ENCODE peak calls at places on chromosomes 6 and 20, in seven cellular contexts. A is CD8-positive, alpha-beta memory T cell; B is neuronal stem cell; Q is breast epithelium; U is adrenal gland; Z is neural progenitor cell; S is A549. W is an unnamed sample. For H3K9me3, the result is how much of the 10 kb centered on the place peaks cover.

GRCh38 chr20:44097521-44098255 is 89.3 kb downstream of the JPH2 start:
- DNase-seq in A (no peak), B (no peak), Q (no peak), U (no peak), Z (no peak), S (no peak), W (no peak)

GRCh38 chr20:9457055-9457454 is 57.3 kb upstream of the LAMP5 start:
- DNase-seq in A (no peak), B (no peak), Q (no peak), U (no peak), Z (no peak), S (no peak), W (no peak)

GRCh38 chr6:7971499-7971898 is 60.9 kb upstream of the TXNDC5 start:
- DNase-seq in A (no peak), B (no peak), Q (no peak), U (no peak), Z (no peak), S (no peak), W (no peak)

GRCh38 chr6:156735751-156736150 is 41.4 kb upstream of the ARID1B start:
- DNase-seq in A (no peak), B (no peak), Q (no peak), U (no peak), Z (no peak), S (no peak), W (no peak)

GRCh38 chr6:31609519-31610406 is 5.3 kb upstream of the AIF1 start:
- DNase-seq in A (no peak), B (no peak), Q (no peak), U (no peak), Z (no peak), S (no peak), W (no peak)

GRCh38 chr6:54910326-54910952 is 63.9 kb downstream of the FAM83B start:
- DNase-seq in A (no peak), B (no peak), Q (no peak), U (no peak), Z (no peak), S (no peak), W (no peak)

GRCh38 chr6:106103728-106104109 is 17.6 kb downstream of the PRDM1 start:
- DNase-seq in A (peak), B (no peak), Q (no peak), U (no peak), Z (no peak), S (no peak), W (peak)

GRCh38 chr6:45388328-45388727 is 10.6 kb upstream of the SUPT3H start:
- DNase-seq in A (no peak), B (no peak), Q (no peak), U (no peak), Z (no peak), S (no peak), W (no peak)

GRCh38 chr6:128725271-128726233 is 157.4 kb upstream of the LAMA2 start:
- DNase-seq in A (no peak), B (peak), Q (no peak), U (peak), Z (peak), S (peak), W (no peak)

GRCh38 chr6:139080255-139080920 is 51.8 kb downstream of the ABRACL start:
- DNase-seq in A (no peak), B (no peak), Q (no peak), U (no peak), Z (no peak), S (no peak), W (no peak)

GRCh38 chr6:169158182-169158573 is 95.5 kb downstream of the THBS2 start:
- DNase-seq in A (no peak), B (no peak), Q (no peak), U (peak), Z (no peak), S (no peak), W (no peak)

GRCh38 chr6:12555267-12555666 is 161.3 kb upstream of the PHACTR1 start:
- DNase-seq in A (no peak), B (no peak), Q (no peak), U (no peak), Z (no peak), S (no peak), W (no peak)

GRCh38 chr6:81938014-81938761 is 185.7 kb upstream of the TENT5A start:
- DNase-seq in A (no peak), B (no peak), Q (no peak), U (peak), Z (no peak), S (peak), W (no peak)

GRCh38 chr6:109526905-109527628 is 44.0 kb upstream of the ZBTB24 start:
- DNase-seq in A (peak), B (peak), Q (no peak), U (peak), Z (peak), S (peak), W (peak)

GRCh38 chr6:131917318-131917717 is 33.9 kb downstream of the CCN2 start:
- DNase-seq in A (no peak), B (no peak), Q (no peak), U (no peak), Z (no peak), S (no peak), W (no peak)

GRCh38 chr6:81808834-81809598 is 56.5 kb upstream of the TENT5A start:
- DNase-seq in A (no peak), B (no peak), Q (no peak), U (no peak), Z (no peak), S (no peak), W (no peak)

GRCh38 chr6:42879372-42880239 is at the start of gene RPL7L1:
- DNase-seq in A (peak), B (peak), Q (peak), U (peak), Z (peak), S (peak), W (peak)

GRCh38 chr6:99282479-99283062 is 66.9 kb downstream of the FAXC start:
- DNase-seq in A (no peak), B (no peak), Q (no peak), U (no peak), Z (peak), S (peak), W (no peak)

GRCh38 chr6:166259296-166259977 is 48.8 kb downstream of the PRR18 start:
- DNase-seq in A (no peak), B (no peak), Q (no peak), U (no peak), Z (peak), S (no peak), W (no peak)

GRCh38 chr6:7246401-7247178 is 66.4 kb downstream of the SSR1 start:
- DNase-seq in A (no peak), B (no peak), Q (no peak), U (no peak), Z (no peak), S (no peak), W (no peak)

GRCh38 chr6:108113557-108114519 is 39.3 kb upstream of the OSTM1 start:
- DNase-seq in A (no peak), B (peak), Q (no peak), U (peak), Z (peak), S (peak), W (no peak)

GRCh38 chr6:134041093-134041492 is 11.3 kb downstream of the SLC2A12 start:
- DNase-seq in A (no peak), B (no peak), Q (no peak), U (no peak), Z (no peak), S (peak), W (no peak)

GRCh38 chr6:56713285-56713684 is 70.6 kb upstream of the DST start:
- DNase-seq in A (no peak), B (no peak), Q (no peak), U (peak), Z (no peak), S (peak), W (no peak)

GRCh38 chr20:373171-373890 is 7.2 kb upstream of the TRIB3 start:
- DNase-seq in A (no peak), B (no peak), Q (no peak), U (no peak), Z (no peak), S (peak), W (no peak)

GRCh38 chr20:51854912-51855311 is 52.6 kb upstream of the SALL4 start:
- DNase-seq in A (no peak), B (no peak), Q (no peak), U (no peak), Z (no peak), S (no peak), W (no peak)

GRCh38 chr6:19311786-19312185 is 525.4 kb upstream of the ID4 start:
- DNase-seq in A (no peak), B (peak), Q (no peak), U (no peak), Z (peak), S (no peak), W (no peak)

GRCh38 chr6:155317186-155317585 is 2.9 kb upstream of the TFB1M start:
- DNase-seq in A (no peak), B (no peak), Q (no peak), U (no peak), Z (no peak), S (no peak), W (no peak)

GRCh38 chr6:37049990-37050853 is 44.8 kb downstream of the FGD2 start:
- DNase-seq in A (peak), B (no peak), Q (no peak), U (peak), Z (no peak), S (no peak), W (peak)

GRCh38 chr6:139364302-139364981 is 10.0 kb downstream of the CITED2 start:
- DNase-seq in A (no peak), B (peak), Q (no peak), U (no peak), Z (peak), S (peak), W (no peak)

GRCh38 chr6:110800181-110800838 is 15.0 kb downstream of the CDK19 start:
- DNase-seq in A (no peak), B (no peak), Q (no peak), U (no peak), Z (no peak), S (no peak), W (no peak)

GRCh38 chr6:117624869-117625481 is 22.7 kb upstream of the GOPC start:
- DNase-seq in A (no peak), B (no peak), Q (no peak), U (no peak), Z (peak), S (no peak), W (no peak)
- H3K9me3 ChIP-seq in A (under half), B (under half), Q (under half), U (under half), Z (under half), S (under half), W (under half)

DNA sequence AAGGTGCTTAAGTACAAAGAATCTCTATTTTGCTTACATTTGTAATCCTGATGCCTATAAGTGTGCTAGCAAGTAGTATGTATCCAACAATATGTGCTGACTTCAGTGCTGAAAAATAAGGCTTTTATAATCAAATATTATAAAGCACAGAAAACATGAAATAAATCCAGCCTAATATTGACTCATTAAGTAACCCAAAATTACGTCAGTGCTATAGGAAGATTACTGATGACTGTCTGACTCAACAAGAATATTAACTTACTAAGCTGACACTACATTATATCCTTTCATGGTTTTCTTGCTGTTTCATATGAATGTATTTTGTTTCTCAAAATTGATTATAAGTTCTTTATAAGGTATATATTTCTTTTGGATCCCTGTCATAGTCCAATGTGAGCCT is 76.1 kb downstream of the ME1 start:
- DNase-seq in A (no peak), B (no peak), Q (no peak), U (no peak), Z (no peak), S (no peak), W (no peak)
- H3K9me3 ChIP-seq in A (under half), B (under half), Q (under half), U (under half), Z (under half), S (under half), W (under half)

GRCh38 chr6:351867-352289 is 39.7 kb upstream of the IRF4 start:
- DNase-seq in A (no peak), B (no peak), Q (no peak), U (no peak), Z (no peak), S (no peak), W (no peak)
- H3K9me3 ChIP-seq in A (under half), B (under half), Q (under half), U (under half), Z (under half), S (under half), W (under half)

DNA sequence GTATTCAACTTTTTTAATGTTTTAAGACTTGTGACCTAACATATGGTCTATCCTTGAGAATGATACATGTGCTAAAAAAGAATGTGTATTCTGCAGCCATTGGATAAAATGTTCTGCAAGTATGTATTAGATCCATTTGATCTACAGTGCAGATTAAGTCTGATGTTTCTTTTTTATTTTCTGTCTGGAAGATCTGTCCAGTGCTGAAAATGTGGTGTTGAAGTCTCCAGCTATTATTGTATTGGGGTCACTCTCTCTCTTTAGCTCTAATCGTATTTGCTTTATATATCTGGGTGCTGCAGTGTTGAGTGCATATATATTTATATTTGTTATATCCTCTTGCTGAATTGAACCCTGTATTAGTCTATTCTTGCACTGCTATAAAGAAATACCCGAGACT is 44.2 kb upstream of the TRIM39 start:
- DNase-seq in A (no peak), B (no peak), Q (no peak), U (no peak), Z (no peak), S (no peak), W (no peak)
- H3K9me3 ChIP-seq in A (half or more), B (half or more), Q (half or more), U (under half), Z (half or more), S (half or more), W (under half)

GRCh38 chr6:339480-339879 is 47.2 kb downstream of the DUSP22 start:
- DNase-seq in A (no peak), B (no peak), Q (no peak), U (no peak), Z (no peak), S (no peak), W (peak)

GRCh38 chr6:342832-343179 is 48.7 kb upstream of the IRF4 start:
- DNase-seq in A (no peak), B (no peak), Q (no peak), U (no peak), Z (no peak), S (no peak), W (no peak)

GRCh38 chr6:341914-342831 is 49.4 kb upstream of the IRF4 start:
- DNase-seq in A (no peak), B (no peak), Q (no peak), U (no peak), Z (no peak), S (no peak), W (no peak)

GRCh38 chr6:340181-340955 is 48.1 kb downstream of the DUSP22 start:
- DNase-seq in A (no peak), B (no peak), Q (no peak), U (no peak), Z (no peak), S (no peak), W (no peak)

GRCh38 chr6:340991-341827 is 48.9 kb downstream of the DUSP22 start:
- DNase-seq in A (no peak), B (no peak), Q (no peak), U (peak), Z (no peak), S (no peak), W (no peak)
- H3K9me3 ChIP-seq in A (under half), B (under half), Q (under half), U (under half), Z (under half), S (under half), W (under half)

GRCh38 chr6:164303092-164304007 is 888.8 kb downstream of the QKI start:
- DNase-seq in A (no peak), B (no peak), Q (no peak), U (peak), Z (no peak), S (no peak), W (no peak)

DNA sequence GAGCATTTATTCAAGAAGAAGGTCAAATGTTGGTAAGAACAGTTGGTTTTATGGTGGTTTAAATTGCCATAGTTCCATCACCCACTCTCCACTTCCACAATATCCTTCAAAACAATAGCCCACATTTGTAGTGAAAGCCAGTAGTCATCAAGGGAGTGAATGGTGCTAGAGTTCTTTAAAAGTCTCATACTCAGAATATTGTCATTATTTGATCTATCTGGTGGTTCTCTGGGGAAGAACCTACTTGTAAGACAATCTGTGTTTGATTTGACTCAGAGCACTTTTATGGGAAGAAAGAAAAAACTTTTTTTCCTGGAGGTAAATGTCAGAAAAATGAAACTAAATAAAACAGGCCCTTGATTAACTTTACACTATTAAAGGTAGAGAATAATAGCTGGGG is 893.8 kb downstream of the QKI start:
- DNase-seq in A (no peak), B (no peak), Q (no peak), U (no peak), Z (no peak), S (no peak), W (no peak)
- H3K9me3 ChIP-seq in A (under half), B (under half), Q (under half), U (under half), Z (under half), S (under half), W (under half)

GRCh38 chr20:13186043-13186774 is 34.9 kb upstream of the ISM1 start:
- DNase-seq in A (no peak), B (no peak), Q (no peak), U (no peak), Z (no peak), S (no peak), W (no peak)
- H3K9me3 ChIP-seq in A (under half), B (under half), Q (under half), U (under half), Z (under half), S (under half), W (under half)

DNA sequence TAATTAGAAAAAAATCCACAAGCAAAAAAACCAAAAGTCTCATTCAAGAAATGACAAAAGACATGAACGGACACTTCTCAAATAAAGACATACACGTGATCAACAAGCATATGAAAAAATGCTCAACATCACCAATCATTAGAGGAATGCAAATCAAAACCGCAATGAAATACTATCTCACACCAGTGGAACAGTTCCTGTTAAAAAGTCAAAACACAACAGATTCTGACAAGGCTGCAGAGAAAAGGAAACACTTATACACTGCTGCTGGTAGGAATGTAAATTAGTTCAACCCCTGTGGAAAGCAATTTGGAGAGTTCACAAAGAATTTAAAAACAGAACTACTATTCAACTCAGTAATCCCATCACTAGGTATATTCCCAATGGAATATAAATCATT is 58.0 kb downstream of the IRAK1BP1 start:
- DNase-seq in A (no peak), B (no peak), Q (no peak), U (no peak), Z (no peak), S (no peak), W (no peak)
- H3K9me3 ChIP-seq in A (under half), B (under half), Q (under half), U (under half), Z (under half), S (under half), W (under half)

W was measured in naive thymus-derived CD4-positive, alpha-beta T cell.